ENCODE peak calls at places on chromosomes 3 and 15, in eight cellular contexts. L is testis; V is AG04450; T is cardiac muscle cell; I is mucosa of descending colon; D is tibial artery; C is CD8-positive, alpha-beta T cell; M is endothelial cell of umbilical vein. J is an unnamed sample. For H3K9me3, the result is how much of the 10 kb centered on the place peaks cover.

GRCh38 chr15:43169888-43170287 is 15.3 kb upstream of the CCNDBP1 start:
- DNase-seq in V (no peak), D (no peak), C (no peak), L (no peak), M (peak), T (peak), I (no peak), J (no peak)

GRCh38 chr15:38378162-38378560 is 75.8 kb upstream of the FAM98B start:
- DNase-seq in T (peak), D (peak), C (no peak), L (peak), M (peak), V (no peak), I (peak), J (no peak)

GRCh38 chr3:72177075-72178050 is 392.4 kb upstream of the PROK2 start:
- DNase-seq in C (no peak), V (no peak), D (peak), I (peak), L (peak), M (peak), T (peak), J (no peak)

GRCh38 chr15:83547168-83547567 is 100.0 kb downstream of the SH3GL3 start:
- DNase-seq in D (no peak), M (no peak), L (no peak), V (no peak), I (no peak), T (no peak), C (no peak), J (no peak)

GRCh38 chr3:101036676-101037075 is 43.5 kb upstream of the ABI3BP start:
- DNase-seq in V (no peak), C (no peak), I (no peak), T (no peak), D (no peak), M (no peak), L (no peak), J (no peak)

GRCh38 chr3:64368163-64369025 is 143.1 kb upstream of the PRICKLE2 start:
- DNase-seq in V (no peak), L (no peak), D (no peak), M (no peak), I (no peak), T (no peak), C (no peak), J (no peak)

GRCh38 chr15:73838795-73839565 is 34.4 kb upstream of the TBC1D21 start:
- DNase-seq in V (no peak), D (peak), C (no peak), M (no peak), T (peak), I (no peak), L (peak), J (no peak)

GRCh38 chr15:49155834-49156627 is 632 bp upstream of the COPS2 start:
- DNase-seq in I (peak), M (peak), L (peak), V (no peak), T (peak), D (no peak), C (no peak), J (no peak)

GRCh38 chr3:163056874-163057497 is 1560.4 kb downstream of the OTOL1 start:
- DNase-seq in I (peak), D (no peak), T (peak), V (peak), L (peak), C (no peak), M (no peak), J (no peak)

GRCh38 chr3:21561472-21561871 is 189.5 kb downstream of the ZNF385D start:
- DNase-seq in T (no peak), V (no peak), D (no peak), C (no peak), I (no peak), M (no peak), L (no peak), J (no peak)

GRCh38 chr3:183815951-183816475 is 9.4 kb downstream of the MAP6D1 start:
- DNase-seq in I (no peak), V (no peak), C (no peak), M (no peak), D (peak), T (no peak), L (no peak), J (no peak)

GRCh38 chr3:78986702-78987101 is 781.1 kb downstream of the ROBO1 start:
- DNase-seq in C (no peak), M (no peak), T (no peak), I (no peak), V (no peak), D (no peak), L (no peak), J (no peak)

GRCh38 chr15:27414168-27414870 is 443.3 kb downstream of the GABRG3 start:
- DNase-seq in T (no peak), I (no peak), C (no peak), D (no peak), L (no peak), M (no peak), V (no peak), J (no peak)

GRCh38 chr3:195574497-195575304 is 9.0 kb downstream of the APOD start:
- DNase-seq in L (no peak), T (peak), D (peak), C (no peak), M (no peak), V (no peak), I (no peak), J (no peak)

GRCh38 chr3:194472290-194472920 is 14.4 kb downstream of the ATP13A3 start:
- DNase-seq in V (peak), C (no peak), T (peak), M (peak), D (no peak), I (peak), L (peak), J (peak)

GRCh38 chr3:89964347-89964746 is 856.9 kb downstream of the EPHA3 start:
- DNase-seq in T (peak), D (no peak), L (no peak), M (no peak), V (no peak), I (no peak), C (no peak), J (no peak)

GRCh38 chr3:183503738-183504137 is 51.8 kb downstream of the KLHL6 start:
- DNase-seq in M (no peak), D (no peak), C (no peak), L (no peak), T (no peak), I (no peak), V (no peak), J (no peak)

GRCh38 chr15:68271854-68272471 is 5.6 kb upstream of the FEM1B start:
- DNase-seq in C (no peak), I (no peak), L (no peak), M (no peak), T (peak), V (no peak), D (no peak), J (no peak)

GRCh38 chr3:44359146-44359751 is 20.7 kb downstream of the TCAIM start:
- DNase-seq in C (no peak), M (no peak), T (no peak), V (no peak), L (no peak), I (no peak), D (no peak), J (no peak)

GRCh38 chr3:189744235-189744634 is 113.0 kb downstream of the TP63 start:
- DNase-seq in T (no peak), L (no peak), I (no peak), M (no peak), C (no peak), V (no peak), D (no peak), J (no peak)

GRCh38 chr3:37494206-37494605 is 319.8 kb upstream of the LRRFIP2 start:
- DNase-seq in M (no peak), C (no peak), D (peak), V (no peak), T (no peak), L (no peak), I (no peak), J (no peak)

GRCh38 chr3:59245879-59246501 is 196.2 kb upstream of the CFAP20DC start:
- DNase-seq in V (peak), L (peak), I (peak), D (no peak), T (peak), C (no peak), M (no peak), J (no peak)

GRCh38 chr3:37050242-37050641 is 56.9 kb downstream of the MLH1 start:
- DNase-seq in C (no peak), V (no peak), I (peak), D (no peak), T (no peak), L (no peak), M (no peak), J (no peak)

GRCh38 chr3:104832530-104832929 is 534.2 kb upstream of the ALCAM start:
- DNase-seq in L (no peak), C (no peak), V (no peak), M (no peak), T (no peak), I (no peak), D (no peak), J (no peak)

DNA sequence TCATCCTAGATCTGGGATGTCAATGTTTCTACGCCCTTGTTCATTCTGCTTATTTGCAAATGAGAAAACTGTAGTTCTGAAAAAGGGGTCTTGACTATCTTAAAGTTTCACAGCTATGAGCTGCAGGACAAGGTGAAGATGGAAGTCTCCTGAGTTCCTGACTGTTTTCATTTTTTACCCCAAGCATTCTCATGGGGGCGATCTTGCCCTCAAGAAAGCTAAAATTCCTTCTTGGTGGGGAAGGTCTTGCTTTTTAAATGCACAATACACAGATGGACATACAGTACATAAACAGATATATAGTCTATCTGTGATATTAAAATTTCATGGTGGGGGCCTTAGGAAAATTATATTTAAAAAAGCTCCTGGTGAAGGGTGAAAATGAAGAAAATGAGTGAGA is 32.4 kb downstream of the MASP1 start:
- DNase-seq in M (no peak), L (no peak), D (no peak), I (no peak), T (no peak), V (no peak), C (no peak), J (no peak)
- TF ChIP-seq CTCF in M (no peak), L (no peak), D (no peak), I (no peak), T (peak), V (no peak), C (no peak), J (no peak)

GRCh38 chr3:7672124-7672523 is 811.2 kb downstream of the GRM7 start:
- DNase-seq in D (no peak), L (no peak), C (no peak), T (peak), I (no peak), M (no peak), V (no peak), J (no peak)

GRCh38 chr3:7667774-7668173 is 806.9 kb downstream of the GRM7 start:
- DNase-seq in V (no peak), C (no peak), L (no peak), D (no peak), I (no peak), T (no peak), M (no peak), J (no peak)

GRCh38 chr3:7669641-7670040 is 808.7 kb downstream of the GRM7 start:
- DNase-seq in C (no peak), L (no peak), T (no peak), D (no peak), M (no peak), V (no peak), I (no peak), J (no peak)
- H3K9me3 ChIP-seq in C (under half), L (under half), T (under half), D (under half), M (under half), V (under half), I (under half), J (under half)

GRCh38 chr15:34358367-34358766 is 8.6 kb downstream of the LPCAT4 start:
- DNase-seq in L (no peak), T (no peak), D (no peak), M (no peak), I (no peak), V (no peak), C (no peak), J (no peak)
- TF ChIP-seq CTCF in L (no peak), T (peak), D (no peak), M (no peak), I (no peak), V (peak), C (no peak), J (no peak)

DNA sequence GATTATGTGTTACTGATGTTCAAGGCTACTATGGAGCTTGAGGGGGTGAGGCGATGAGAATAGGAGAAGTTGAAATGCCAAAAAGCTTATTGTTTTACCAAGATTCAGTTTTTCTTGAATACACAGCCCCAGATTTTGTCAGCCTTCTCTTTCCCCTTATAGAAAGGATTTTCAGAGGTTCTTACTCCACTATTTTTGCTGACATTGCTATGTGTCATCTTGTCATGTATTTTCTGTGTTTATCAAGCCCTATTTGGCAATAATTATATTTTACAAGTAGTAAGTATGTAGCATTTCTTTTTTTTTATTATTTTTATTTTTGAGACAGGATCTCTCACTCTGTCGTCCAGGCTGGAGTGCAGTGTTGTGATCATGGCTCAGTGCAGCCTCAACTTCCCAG is 133.1 kb downstream of the ATG7 start:
- DNase-seq in T (no peak), L (no peak), I (no peak), V (no peak), D (no peak), C (no peak), M (no peak), J (no peak)
- H3K9me3 ChIP-seq in T (under half), L (under half), I (under half), V (under half), D (under half), C (under half), M (under half), J (under half)

GRCh38 chr15:91224750-91225380 is 124.8 kb downstream of the SV2B start:
- DNase-seq in M (peak), I (peak), T (peak), C (no peak), D (no peak), L (peak), V (no peak), J (no peak)
- TF ChIP-seq CTCF in M (peak), I (no peak), T (peak), C (peak), D (peak), L (peak), V (peak), J (peak)

GRCh38 chr15:95394186-95395067 is 936.1 kb upstream of the NR2F2 start:
- DNase-seq in M (peak), V (peak), D (no peak), L (no peak), I (no peak), T (peak), C (no peak), J (no peak)
- H3K9me3 ChIP-seq in M (under half), V (under half), D (under half), L (under half), I (under half), T (under half), C (under half), J (under half)

GRCh38 chr3:25863011-25863415 is 73.1 kb downstream of the OXSM start:
- DNase-seq in C (no peak), L (no peak), M (no peak), T (no peak), D (no peak), I (no peak), V (no peak), J (no peak)

GRCh38 chr3:25861566-25861965 is 71.7 kb downstream of the OXSM start:
- DNase-seq in V (no peak), D (no peak), T (no peak), I (no peak), C (no peak), L (no peak), M (no peak), J (no peak)

DNA sequence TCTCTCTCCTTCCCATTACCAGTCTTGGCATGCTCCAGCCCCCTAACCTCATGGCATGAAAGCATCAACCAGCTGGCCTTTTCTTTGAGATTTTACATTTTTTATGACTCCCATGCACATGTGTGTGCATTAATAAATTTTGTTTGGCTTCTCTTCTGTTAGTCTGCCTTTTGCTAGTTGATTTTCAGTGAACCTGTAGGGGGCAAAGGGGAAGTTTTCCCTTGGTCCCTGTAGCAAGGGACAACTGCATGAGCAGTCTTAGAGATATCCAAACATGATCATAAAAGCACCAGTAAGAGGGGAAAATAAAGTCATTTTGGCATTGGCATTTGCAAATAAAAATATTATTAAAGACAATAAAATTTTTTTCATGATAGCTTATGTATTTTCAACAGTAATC is 73.7 kb downstream of the OXSM start:
- DNase-seq in L (no peak), T (no peak), C (no peak), D (no peak), M (no peak), I (no peak), V (no peak), J (no peak)
- TF ChIP-seq CTCF in L (no peak), T (peak), C (no peak), D (no peak), M (no peak), I (no peak), V (peak), J (no peak)

J was measured in CD4-positive, alpha-beta T cell.